ENCODE peak calls at places on chromosome 6, in eight cellular contexts. M, Z, X, Q, B, I, Y and O are unnamed samples.

GRCh38 chr6:113299526-113299925 is 557.6 kb upstream of the MARCKS start:
- DNase-seq in X (no peak), Y (no peak), Z (no peak), I (no peak), M (no peak), Q (no peak), B (no peak), O (no peak)

GRCh38 chr6:42093582-42094329 is 43.4 kb downstream of the TAF8 start:
- DNase-seq in Q (no peak), M (no peak), Y (peak), B (peak), I (no peak), X (peak), Z (no peak), O (no peak)

GRCh38 chr6:38671885-38672467 is 31.0 kb downstream of the GLO1 start:
- DNase-seq in X (no peak), Q (peak), Z (peak), M (peak), I (peak), B (peak), Y (peak), O (no peak)

GRCh38 chr6:75283907-75284284 is 696 bp downstream of the TMEM30A start:
- DNase-seq in I (no peak), X (no peak), B (peak), M (no peak), Z (no peak), Q (no peak), Y (no peak), O (no peak)

GRCh38 chr6:106857771-106858652 is 116.5 kb downstream of the CD24 start:
- DNase-seq in Q (no peak), X (no peak), Z (no peak), I (no peak), B (no peak), M (no peak), Y (no peak), O (no peak)

GRCh38 chr6:146595981-146596731 is 2.6 kb upstream of the ADGB start:
- DNase-seq in Y (no peak), X (no peak), Z (peak), M (no peak), B (no peak), I (no peak), Q (no peak), O (no peak)

GRCh38 chr6:27544612-27545260 is 71.8 kb upstream of the ZNF184 start:
- DNase-seq in B (no peak), Y (no peak), Q (no peak), I (no peak), X (no peak), Z (no peak), M (no peak), O (no peak)

GRCh38 chr6:13724174-13724573 is 12.5 kb upstream of the RANBP9 start:
- DNase-seq in M (no peak), Z (no peak), Q (no peak), X (no peak), Y (no peak), I (no peak), B (no peak), O (no peak)

GRCh38 chr6:32108094-32108627 is 977 bp downstream of the TNXB start:
- DNase-seq in Z (no peak), Y (no peak), Q (peak), X (peak), M (no peak), B (no peak), I (no peak), O (no peak)

GRCh38 chr6:107571354-107571753 is 81.4 kb downstream of the SOBP start:
- DNase-seq in I (no peak), Q (no peak), B (no peak), X (no peak), Z (no peak), M (no peak), Y (no peak), O (no peak)

GRCh38 chr6:53119349-53119748 is 29.3 kb downstream of the GCM1 start:
- DNase-seq in B (no peak), M (no peak), X (no peak), Z (no peak), Y (no peak), I (peak), Q (no peak), O (no peak)

GRCh38 chr6:1817033-1817761 is 207.5 kb downstream of the FOXC1 start:
- DNase-seq in Z (peak), B (no peak), I (no peak), Y (no peak), X (no peak), Q (no peak), M (no peak), O (no peak)

GRCh38 chr6:107716688-107717089 is 107.4 kb downstream of the SCML4 start:
- DNase-seq in B (peak), I (no peak), Y (peak), Q (no peak), Z (no peak), M (no peak), X (no peak), O (no peak)

GRCh38 chr6:157668690-157669089 is 154.4 kb upstream of the SNX9 start:
- DNase-seq in M (no peak), Y (no peak), Z (no peak), B (no peak), I (no peak), Q (no peak), X (no peak), O (no peak)

GRCh38 chr6:83044211-83044768 is 21.4 kb downstream of the UBE3D start:
- DNase-seq in Z (no peak), M (no peak), X (no peak), I (no peak), Q (no peak), B (no peak), Y (no peak), O (no peak)

GRCh38 chr6:120384671-120385070 is 949.6 kb downstream of the TBC1D32 start:
- DNase-seq in X (no peak), Y (no peak), Q (no peak), Z (peak), B (no peak), M (no peak), I (no peak), O (no peak)

GRCh38 chr6:17101422-17102257 is at the start of gene STMND1:
- DNase-seq in M (no peak), X (peak), Z (peak), B (peak), Q (no peak), Y (peak), I (peak), O (no peak)

GRCh38 chr6:12911387-12911960 is 194.9 kb downstream of the PHACTR1 start:
- DNase-seq in X (no peak), I (peak), Y (no peak), M (no peak), B (no peak), Q (no peak), Z (peak), O (no peak)

GRCh38 chr6:157554747-157555146 is 173.8 kb downstream of the ZDHHC14 start:
- DNase-seq in M (no peak), X (no peak), B (no peak), Q (no peak), Z (no peak), Y (no peak), I (no peak), O (no peak)

GRCh38 chr6:158018851-158019361 is 37.2 kb downstream of the SYNJ2 start:
- DNase-seq in I (no peak), B (no peak), Z (peak), Y (no peak), X (peak), M (no peak), Q (no peak), O (no peak)

GRCh38 chr6:132798820-132799538 is 542 bp upstream of the SLC18B1 start:
- DNase-seq in Q (peak), Z (no peak), Y (peak), X (peak), M (no peak), B (peak), I (no peak), O (peak)

GRCh38 chr6:5125152-5126006 is 40.2 kb downstream of the PPP1R3G start:
- DNase-seq in Q (no peak), I (no peak), X (no peak), Y (no peak), M (no peak), Z (peak), B (no peak), O (no peak)

GRCh38 chr6:41713650-41714291 is 21.6 kb downstream of the TFEB start:
- DNase-seq in Z (peak), X (no peak), B (no peak), M (no peak), Q (no peak), I (peak), Y (no peak), O (no peak)

GRCh38 chr6:73768630-73769029 is 72.6 kb downstream of the CD109 start:
- DNase-seq in B (no peak), Q (no peak), M (no peak), X (no peak), Y (no peak), Z (peak), I (no peak), O (no peak)

GRCh38 chr6:106547053-106547414 is 82.3 kb downstream of the RTN4IP1 start:
- DNase-seq in M (no peak), Z (peak), Y (no peak), Q (no peak), I (no peak), X (no peak), B (no peak), O (no peak)

DNA sequence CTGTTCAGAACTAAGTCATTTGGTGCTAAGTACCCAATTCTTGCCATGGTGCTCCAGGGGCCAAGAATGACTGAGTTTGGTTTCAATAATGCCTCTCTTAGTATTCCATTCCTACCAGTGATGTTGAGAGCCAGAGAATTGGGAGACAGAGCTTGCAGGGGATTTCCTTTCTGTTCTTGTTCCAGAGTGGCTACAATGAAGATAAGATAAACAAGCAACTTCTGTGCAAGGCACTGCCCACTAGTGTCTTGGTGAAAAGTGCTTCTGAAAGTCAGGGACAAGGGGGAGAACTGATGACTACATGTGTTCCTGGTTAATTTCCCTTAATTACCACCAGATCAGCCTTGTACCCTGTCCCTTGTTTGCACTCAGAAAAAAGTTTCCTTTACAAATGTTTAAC is 421.6 kb downstream of the BCKDHB start:
- DNase-seq in Q (no peak), Z (no peak), I (no peak), B (no peak), Y (no peak), M (no peak), X (no peak), O (no peak)
- TF ChIP-seq CTCF in Q (no peak), Z (no peak), I (no peak), B (no peak), Y (no peak), M (peak), X (no peak), O (no peak)

GRCh38 chr6:151610336-151610735 is 116.5 kb downstream of the CCDC170 start:
- DNase-seq in Z (no peak), Q (no peak), M (no peak), Y (no peak), B (no peak), X (no peak), I (no peak), O (no peak)
- H3K27ac ChIP-seq in Z (no peak), Q (no peak), M (no peak), Y (no peak), B (no peak), X (peak), I (no peak), O (no peak)

GRCh38 chr6:11822346-11822745 is 43.7 kb upstream of the ADTRP start:
- DNase-seq in Z (no peak), Q (no peak), X (no peak), M (no peak), I (no peak), B (no peak), Y (no peak), O (no peak)
- TF ChIP-seq CTCF in Z (no peak), Q (no peak), X (peak), M (no peak), I (no peak), B (no peak), Y (no peak), O (no peak)

GRCh38 chr6:129497591-129498555 is 212.1 kb downstream of the ARHGAP18 start:
- DNase-seq in B (no peak), Q (no peak), Y (no peak), Z (peak), I (no peak), M (no peak), X (no peak), O (no peak)
- H3K27ac ChIP-seq in B (no peak), Q (no peak), Y (no peak), Z (no peak), I (peak), M (no peak), X (peak), O (no peak)

DNA sequence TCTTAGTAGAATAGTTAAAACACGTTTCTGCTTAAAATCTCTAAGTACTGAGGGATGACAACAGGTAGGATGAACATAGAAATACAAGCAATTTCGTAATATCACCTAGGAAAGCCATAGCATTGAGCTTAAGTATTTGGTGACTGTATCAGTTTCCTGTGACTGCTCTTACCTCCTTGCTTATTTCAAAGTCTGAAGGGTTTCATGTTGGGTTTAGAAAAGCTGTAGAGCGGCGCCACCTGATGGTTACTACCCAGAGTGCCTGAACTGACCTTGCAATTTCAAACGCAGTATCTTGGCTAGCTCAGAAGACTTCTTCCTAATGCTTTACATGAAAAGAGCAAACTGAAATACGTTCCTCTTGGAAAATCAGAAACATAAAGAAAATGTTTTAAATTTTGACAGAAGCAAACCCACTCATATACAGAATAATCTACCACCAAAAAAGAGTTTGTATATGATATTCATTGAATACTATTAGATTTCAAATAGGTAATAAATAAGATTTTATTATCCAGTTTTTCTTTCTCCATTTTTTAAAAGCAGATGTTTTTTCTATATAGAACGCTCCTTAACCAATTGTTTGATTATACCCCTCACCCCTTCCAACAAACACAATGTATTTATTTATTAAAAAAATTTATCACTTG is 82.3 kb upstream of the RIPOR2 start:
- DNase-seq in I (no peak), X (peak), Y (peak), Q (peak), M (no peak), Z (peak), B (peak), O (no peak)
- TF ChIP-seq CTCF in I (peak), X (peak), Y (peak), Q (no peak), M (peak), Z (peak), B (peak), O (peak)

DNA sequence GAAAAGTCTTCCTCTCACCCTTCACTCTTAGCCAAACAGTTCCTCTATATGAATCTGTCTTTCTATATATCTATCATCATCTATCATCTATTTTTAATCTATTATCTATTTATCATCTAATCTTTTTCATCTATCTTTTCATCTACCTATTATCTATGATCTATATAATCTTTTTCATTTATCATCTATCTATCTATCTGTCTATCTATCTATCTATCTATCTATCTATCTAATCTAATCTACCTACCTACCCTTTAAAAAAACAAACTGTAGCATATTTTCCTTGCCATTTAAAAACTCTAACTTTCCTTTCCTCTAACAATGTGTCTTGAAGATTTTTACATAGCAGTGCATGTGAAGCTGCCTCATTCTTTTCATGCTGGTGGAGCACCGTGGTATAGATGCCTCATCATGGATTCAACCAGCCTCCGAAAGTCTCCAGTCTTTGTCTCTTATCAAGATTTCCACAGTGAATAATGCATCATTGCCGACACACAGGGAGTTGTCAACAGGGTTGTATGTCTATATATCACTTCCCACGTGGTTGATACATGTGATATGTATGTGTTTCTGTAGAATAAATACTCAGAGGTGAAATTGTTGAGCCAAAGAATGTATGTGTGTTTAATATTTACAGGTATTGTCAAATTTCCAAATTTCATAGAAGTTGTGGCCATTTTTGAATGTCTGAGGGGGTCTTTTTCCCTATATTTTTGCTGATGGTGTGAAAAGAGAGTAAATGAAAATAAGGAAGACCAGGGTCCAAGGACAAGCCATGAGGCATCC is 51.3 kb downstream of the VEGFA start:
- DNase-seq in M (no peak), Z (no peak), Y (no peak), B (no peak), Q (no peak), X (no peak), I (no peak), O (no peak)
- H3K27ac ChIP-seq in M (no peak), Z (no peak), Y (no peak), B (no peak), Q (no peak), X (no peak), I (no peak), O (no peak)

DNA sequence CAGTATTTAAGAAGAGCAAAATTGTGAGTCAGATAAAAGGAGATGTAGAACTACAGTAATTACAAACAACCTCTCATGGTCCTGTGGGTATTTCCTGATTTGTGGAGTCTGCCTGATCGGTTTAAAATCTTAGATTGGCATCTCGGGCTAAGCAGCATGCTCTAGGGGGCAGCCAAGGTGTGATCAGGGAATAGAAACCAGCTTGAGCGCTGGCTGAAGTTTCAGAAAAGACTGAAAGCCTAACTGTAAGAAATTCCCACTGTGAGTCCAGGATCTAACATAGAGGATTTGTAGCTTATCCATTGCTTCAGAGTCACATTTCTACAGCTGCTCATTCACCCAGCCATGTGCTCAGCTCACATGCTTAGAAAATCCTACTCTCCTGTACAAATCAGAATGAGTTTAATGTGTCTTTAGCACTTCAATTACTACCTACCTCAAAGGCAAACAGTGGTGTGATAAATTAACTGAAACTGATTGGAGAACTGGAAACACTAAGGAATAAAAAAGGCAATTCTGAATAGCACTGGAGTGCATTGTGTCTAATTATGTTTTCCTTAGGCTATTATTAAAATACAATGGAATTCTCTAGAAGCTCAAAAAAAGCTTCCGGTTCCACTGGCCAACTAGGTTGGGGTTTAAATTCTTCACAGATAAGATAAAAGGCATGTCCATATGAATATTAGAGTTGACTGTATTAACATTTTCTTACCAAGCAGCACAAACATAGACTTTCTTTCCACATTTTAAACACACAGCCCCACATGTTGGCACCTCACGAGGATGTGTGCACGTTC is 73.8 kb upstream of the MPC1 start:
- DNase-seq in Y (no peak), I (no peak), M (no peak), X (no peak), Z (peak), Q (no peak), B (peak), O (no peak)
- TF ChIP-seq CTCF in Y (peak), I (no peak), M (peak), X (peak), Z (peak), Q (no peak), B (peak), O (no peak)